ENCODE peak calls at places on chromosomes 3 and 15, in nine cellular contexts. N is CD8-positive, alpha-beta memory T cell; F is uterus; J is psoas muscle; T is left ventricle myocardium inferior; G is PC-3; C is CD4-positive, alpha-beta memory T cell; X is fibroblast of lung; Q is hepatocyte. I is an unnamed sample.

GRCh38 chr3:39154323-39155021 is 1.1 kb upstream of the CSRNP1 start:
- DNase-seq in N (no peak), F (peak; percentile 54), J (peak; percentile 69), T (no peak), G (no peak), C (no peak), X (peak; percentile 33), Q (peak; percentile 80), I (no peak)

GRCh38 chr3:81198766-81199165 is 562.7 kb downstream of the GBE1 start:
- DNase-seq in N (no peak), F (no peak), J (no peak), T (no peak), G (peak; percentile 17), C (no peak), X (no peak), Q (no peak), I (no peak)

GRCh38 chr15:65355173-65355982 is 22.4 kb downstream of the IGDCC3 start:
- DNase-seq in N (no peak), F (no peak), J (no peak), T (no peak), G (no peak), C (no peak), X (no peak), Q (peak; percentile 40), I (no peak)

GRCh38 chr3:187616307-187616939 is 53.8 kb downstream of the SST start:
- DNase-seq in N (peak; percentile 20), F (no peak), J (peak; percentile 51), T (no peak), G (peak; percentile 66), C (peak; percentile 36), X (peak; percentile 43), Q (peak; percentile 63), I (peak; percentile 32)

GRCh38 chr3:197847866-197848401 is 56.9 kb downstream of the LRCH3 start:
- DNase-seq in N (peak; percentile 30), F (no peak), J (no peak), T (no peak), G (no peak), C (peak; percentile 59), X (no peak), Q (peak; percentile 8), I (no peak)

GRCh38 chr3:99776516-99777209 is 41.0 kb upstream of the CMSS1 start:
- DNase-seq in N (no peak), F (no peak), J (no peak), T (no peak), G (peak; percentile 80), C (no peak), X (peak; percentile 76), Q (no peak), I (no peak)

GRCh38 chr3:117282506-117282905 is 572.9 kb downstream of the TUSC7 start:
- DNase-seq in N (no peak), F (no peak), J (no peak), T (no peak), G (no peak), C (no peak), X (no peak), Q (no peak), I (no peak)

GRCh38 chr3:154818676-154819255 is 261.4 kb upstream of the MME start:
- DNase-seq in N (no peak), F (no peak), J (no peak), T (no peak), G (no peak), C (no peak), X (peak; percentile 36), Q (no peak), I (no peak)

GRCh38 chr3:172651936-172652595 is 58.8 kb downstream of the NCEH1 start:
- DNase-seq in N (no peak), F (no peak), J (no peak), T (no peak), G (no peak), C (no peak), X (no peak), Q (no peak), I (no peak)

GRCh38 chr3:129481783-129482332 is 41.8 kb downstream of the IFT122 start:
- DNase-seq in N (peak; percentile 42), F (peak; percentile 65), J (peak; percentile 76), T (peak; percentile 50), G (no peak), C (peak; percentile 84), X (peak; percentile 70), Q (no peak), I (peak; percentile 46)

GRCh38 chr15:71705151-71705550 is 105.2 kb upstream of the NR2E3 start:
- DNase-seq in N (no peak), F (no peak), J (no peak), T (no peak), G (no peak), C (no peak), X (peak; percentile 79), Q (no peak), I (no peak)

GRCh38 chr15:78906310-78906608 is 33.6 kb downstream of the MORF4L1 start:
- DNase-seq in N (no peak), F (peak; percentile 55), J (no peak), T (no peak), G (peak; percentile 80), C (no peak), X (peak; percentile 80), Q (no peak), I (no peak)

GRCh38 chr3:52280046-52280445 is 1.6 kb upstream of the WDR82 start:
- DNase-seq in N (no peak), F (no peak), J (no peak), T (no peak), G (no peak), C (no peak), X (peak; percentile 59), Q (peak; percentile 68), I (no peak)

GRCh38 chr3:102532901-102533300 is 98.1 kb downstream of the ZPLD1 start:
- DNase-seq in N (peak; percentile 10), F (no peak), J (no peak), T (no peak), G (no peak), C (peak; percentile 17), X (peak; percentile 20), Q (no peak), I (no peak)

GRCh38 chr15:85950101-85950500 is 129.6 kb upstream of the AGBL1 start:
- DNase-seq in N (no peak), F (no peak), J (peak; percentile 80), T (peak; percentile 60), G (no peak), C (no peak), X (no peak), Q (no peak), I (peak; percentile 75)

GRCh38 chr15:98442379-98442833 is 205.9 kb upstream of the IGF1R start:
- DNase-seq in N (peak; percentile 14), F (peak; percentile 39), J (no peak), T (no peak), G (peak; percentile 88), C (peak; percentile 29), X (peak; percentile 88), Q (peak; percentile 87), I (peak; percentile 39)
- H3K4me3 ChIP-seq in N (no peak overlapping the region), F (no peak overlapping the region), J (no peak overlapping the region), T (no peak overlapping the region), G (no peak overlapping the region), C (no peak overlapping the region), X (no peak overlapping the region), Q (no peak overlapping the region), I (no peak overlapping the region)

GRCh38 chr15:74621936-74622335 is 6.3 kb downstream of the CLK3 start:
- DNase-seq in N (no peak), F (no peak), J (no peak), T (no peak), G (no peak), C (no peak), X (no peak), Q (no peak), I (no peak)

GRCh38 chr15:74620636-74621545 is 5.3 kb downstream of the CLK3 start:
- DNase-seq in N (peak; percentile 64), F (peak; percentile 36), J (peak; percentile 82), T (peak; percentile 61), G (peak; percentile 75), C (peak; percentile 76), X (peak; percentile 58), Q (peak; percentile 71), I (peak; percentile 81)

GRCh38 chr15:74619916-74620635 is 4.4 kb downstream of the CLK3 start:
- DNase-seq in N (no peak), F (no peak), J (peak; percentile 56), T (no peak), G (no peak), C (no peak), X (no peak), Q (no peak), I (no peak)

GRCh38 chr15:74622758-74623157 is 7.1 kb downstream of the CLK3 start:
- DNase-seq in N (no peak), F (no peak), J (no peak), T (no peak), G (no peak), C (no peak), X (no peak), Q (no peak), I (no peak)

GRCh38 chr15:74621546-74621920 is 5.9 kb downstream of the CLK3 start:
- DNase-seq in N (no peak), F (no peak), J (no peak), T (no peak), G (no peak), C (no peak), X (no peak), Q (no peak), I (no peak)
- H3K4me1 ChIP-seq in N (peaks cover 38% of the 10 kb centered on the region), F (peaks cover 7% of the 10 kb centered on the region), J (peaks cover 39% of the 10 kb centered on the region), T (peaks cover 60% of the 10 kb centered on the region), G (peaks cover 16% of the 10 kb centered on the region), C (peaks cover 45% of the 10 kb centered on the region), X (peaks cover 5% of the 10 kb centered on the region), Q (peaks cover 14% of the 10 kb centered on the region), I (peaks cover 46% of the 10 kb centered on the region)

DNA sequence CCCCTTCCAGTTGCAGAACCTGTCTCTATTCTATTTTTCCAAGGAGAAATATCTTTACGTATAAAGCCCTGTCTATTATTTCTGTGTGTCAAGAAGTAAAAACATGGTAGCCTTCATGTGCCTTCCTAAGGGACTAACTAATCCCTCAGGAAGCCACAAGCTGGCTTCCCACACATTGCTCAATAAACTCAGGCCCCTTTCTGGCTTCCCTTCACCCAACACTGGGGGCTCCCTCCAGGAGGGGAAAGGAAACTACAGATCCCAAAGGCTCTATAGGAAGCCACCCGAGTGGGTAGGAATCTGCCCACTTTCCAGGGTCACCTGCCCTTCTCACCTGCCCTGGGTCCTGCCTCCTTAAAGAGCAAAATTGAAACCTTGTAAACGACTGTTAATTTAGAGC is 4.6 kb downstream of the TLE3 start:
- DNase-seq in N (no peak), F (no peak), J (no peak), T (no peak), G (no peak), C (no peak), X (no peak), Q (no peak), I (no peak)
- H3K4me3 ChIP-seq in N (no peak overlapping the region), F (no peak overlapping the region), J (peak overlapping the region; percentile 95), T (peak overlapping the region; percentile 24), G (peak overlapping the region; percentile 98), C (no peak overlapping the region), X (peak overlapping the region; percentile 83), Q (no peak overlapping the region), I (no peak overlapping the region)

DNA sequence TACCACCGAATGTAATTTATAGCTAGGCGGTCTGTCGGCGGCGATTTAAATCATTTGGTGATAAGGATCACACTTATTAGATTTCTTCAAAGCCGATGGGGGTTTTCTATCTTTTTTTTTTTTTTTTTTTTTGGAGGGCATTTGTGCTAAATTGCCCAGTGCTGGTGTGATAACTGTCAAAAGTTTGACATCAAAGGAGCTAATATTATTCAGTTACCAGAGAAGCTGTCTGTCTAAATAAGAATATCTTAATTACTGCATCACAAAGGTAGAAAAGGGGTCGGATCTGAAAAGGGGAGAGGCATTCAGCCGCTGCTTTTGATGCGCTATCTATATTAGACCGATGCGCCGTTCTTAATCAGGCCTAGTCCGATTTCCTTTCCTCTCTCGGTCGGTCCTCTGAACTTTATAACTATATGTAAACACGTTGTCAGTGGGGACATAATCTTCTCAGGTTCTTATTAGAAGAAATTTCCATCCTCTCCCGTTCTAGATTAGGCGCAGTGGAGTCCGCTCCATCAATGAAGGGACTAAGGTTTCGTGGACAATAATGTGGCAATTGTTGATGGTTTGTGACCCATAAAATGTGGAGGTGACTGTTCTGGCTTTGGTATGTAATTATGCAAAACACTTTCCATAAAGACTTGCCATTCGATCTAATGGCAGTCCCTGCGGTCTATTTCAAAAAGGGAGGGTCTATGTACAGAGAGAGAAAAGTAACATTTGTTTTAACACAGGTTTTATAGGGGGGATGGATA is 31.7 kb downstream of the NR2F2 start:
- DNase-seq in N (no peak), F (no peak), J (no peak), T (no peak), G (no peak), C (no peak), X (no peak), Q (no peak), I (no peak)
- H3K4me1 ChIP-seq in N (peaks cover 13% of the 10 kb centered on the region), F (no peaks in the 10 kb centered on the region), J (no peaks in the 10 kb centered on the region), T (peaks cover 37% of the 10 kb centered on the region), G (peaks cover 3% of the 10 kb centered on the region), C (peaks cover 17% of the 10 kb centered on the region), X (peaks cover 4% of the 10 kb centered on the region), Q (peaks cover 14% of the 10 kb centered on the region), I (peaks cover 20% of the 10 kb centered on the region)

I was measured in heart left ventricle.